ENCODE peak calls at places on chromosomes 7 and 10, in four cellular contexts. S is myocyte, U is mammary epithelial cell, R is AML-193. M is an unnamed sample.

GRCh38 chr7:79308176-79308575 is 145.3 kb downstream of the MAGI2 start:
- DNase-seq in S (peak), U (peak), R (no peak), M (no peak)

GRCh38 chr10:79182763-79183467 is 114.1 kb downstream of the ZMIZ1 start:
- DNase-seq in S (no peak), U (no peak), R (no peak), M (no peak)

GRCh38 chr10:123936426-123936825 is 44.8 kb upstream of the CPXM2 start:
- DNase-seq in S (no peak), U (no peak), R (no peak), M (no peak)

GRCh38 chr7:1597791-1598190 is 28.0 kb upstream of the PSMG3 start:
- DNase-seq in S (no peak), U (no peak), R (no peak), M (no peak)

GRCh38 chr10:33215154-33215553 is 119.3 kb downstream of the NRP1 start:
- DNase-seq in S (peak), U (no peak), R (no peak), M (no peak)

GRCh38 chr7:74253331-74253730 is 868 bp downstream of the RFC2 start:
- DNase-seq in S (no peak), U (peak), R (no peak), M (no peak)

GRCh38 chr7:112161253-112162160 is 44.7 kb downstream of the DOCK4 start:
- DNase-seq in S (no peak), U (no peak), R (no peak), M (no peak)

GRCh38 chr10:45376364-45376801 is 2.4 kb downstream of the ALOX5 start:
- DNase-seq in S (no peak), U (no peak), R (peak), M (no peak)

GRCh38 chr7:87926581-87927461 is 7.2 kb upstream of the ADAM22 start:
- DNase-seq in S (peak), U (peak), R (no peak), M (no peak)

GRCh38 chr10:55410415-55410885 is 609.4 kb upstream of the PCDH15 start:
- DNase-seq in S (peak), U (no peak), R (no peak), M (peak)

GRCh38 chr7:27631411-27631810 is 31.3 kb downstream of the HIBADH start:
- DNase-seq in S (no peak), U (no peak), R (no peak), M (no peak)